ENCODE peak calls at places on chromosomes 13 and 19, in nine cellular contexts. X is spleen, L is fibroblast of lung, S is left ventricle myocardium inferior, T is uterus, W is cardiac muscle cell, I is tibial nerve, E is brain microvascular endothelial cell, O is BJ. U is an unnamed sample. For H3K36me3, the result is how much of the 10 kb centered on the place peaks cover.

GRCh38 chr13:67148219-67148583 is 81.9 kb downstream of the PCDH9 start:
- DNase-seq in L (peak), I (no peak), X (no peak), O (peak), T (no peak), S (no peak), E (peak), W (no peak), U (peak)

GRCh38 chr13:82688400-82688999 is 1193.8 kb downstream of the SLITRK1 start:
- DNase-seq in S (no peak), I (no peak), E (no peak), W (no peak), O (no peak), T (no peak), L (peak), X (no peak), U (no peak)

GRCh38 chr13:40221460-40222201 is 444.8 kb downstream of the FOXO1 start:
- DNase-seq in S (no peak), T (peak), X (no peak), E (peak), L (peak), W (no peak), I (peak), O (no peak), U (peak)

GRCh38 chr19:38093587-38093986 is 130.4 kb downstream of the DPF1 start:
- DNase-seq in O (no peak), W (no peak), T (no peak), L (no peak), E (no peak), X (no peak), I (no peak), S (peak), U (no peak)

GRCh38 chr13:111530137-111530536 is 209.7 kb downstream of the TEX29 start:
- DNase-seq in S (no peak), W (no peak), E (no peak), O (no peak), L (no peak), T (no peak), I (no peak), X (peak), U (no peak)

GRCh38 chr19:4154571-4155312 is 1.3 kb downstream of the CREB3L3 start:
- DNase-seq in L (no peak), E (no peak), I (no peak), X (no peak), S (no peak), T (no peak), O (no peak), W (no peak), U (no peak)

GRCh38 chr19:18596752-18597157 is 8.2 kb downstream of the REX1BD start:
- DNase-seq in I (peak), W (peak), E (no peak), S (peak), X (peak), L (no peak), O (no peak), T (peak), U (no peak)

GRCh38 chr19:57406516-57407123 is 4.3 kb upstream of the ZNF17 start:
- DNase-seq in L (peak), X (peak), T (peak), E (peak), O (no peak), S (peak), I (no peak), W (peak), U (no peak)

GRCh38 chr19:13959141-13959961 is 7.0 kb downstream of the DCAF15 start:
- DNase-seq in S (no peak), X (no peak), L (no peak), O (no peak), W (no peak), I (no peak), T (no peak), E (no peak), U (no peak)

GRCh38 chr19:17932485-17933338 is at the start of gene CCDC124:
- DNase-seq in E (peak), X (peak), S (peak), O (peak), L (peak), W (peak), I (peak), T (peak), U (peak)

GRCh38 chr19:34364462-34364829 is 550 bp upstream of the GPI start:
- DNase-seq in S (no peak), L (no peak), O (no peak), I (no peak), E (no peak), W (no peak), T (no peak), X (no peak), U (no peak)

GRCh38 chr19:14906711-14907110 is 20.8 kb upstream of the OR7A17 start:
- DNase-seq in X (no peak), I (no peak), L (no peak), W (no peak), E (no peak), O (no peak), S (no peak), T (no peak), U (no peak)

GRCh38 chr19:10828981-10829821 is 6.8 kb downstream of the TMED1 start:
- DNase-seq in X (peak), O (no peak), T (no peak), S (no peak), W (no peak), E (no peak), I (no peak), L (no peak), U (no peak)

GRCh38 chr19:23304238-23304637 is 54.0 kb upstream of the ZNF724 start:
- DNase-seq in W (no peak), I (no peak), O (no peak), L (no peak), S (no peak), T (no peak), X (no peak), E (no peak), U (no peak)

GRCh38 chr19:41424335-41425173 is 2.6 kb downstream of the B3GNT8 start:
- DNase-seq in O (no peak), X (no peak), L (no peak), S (no peak), I (no peak), E (no peak), T (no peak), W (no peak), U (no peak)

GRCh38 chr13:96473463-96474157 is 383.7 kb downstream of the HS6ST3 start:
- DNase-seq in X (no peak), E (no peak), W (peak), T (no peak), S (no peak), L (peak), O (no peak), I (no peak), U (no peak)

GRCh38 chr19:29682236-29682895 is 17.1 kb downstream of the PLEKHF1 start:
- DNase-seq in T (no peak), W (no peak), O (no peak), E (no peak), S (no peak), L (no peak), I (no peak), X (peak), U (no peak)

GRCh38 chr13:86193281-86193680 is 394.1 kb upstream of the SLITRK6 start:
- DNase-seq in E (no peak), L (no peak), X (no peak), W (peak), T (no peak), I (no peak), O (no peak), S (no peak), U (no peak)

GRCh38 chr13:82636119-82636518 is 1246.2 kb downstream of the SLITRK1 start:
- DNase-seq in X (no peak), I (no peak), E (no peak), T (no peak), W (no peak), S (no peak), O (no peak), L (peak), U (no peak)

GRCh38 chr19:40553885-40554857 is 22.5 kb upstream of the SHKBP1 start:
- DNase-seq in O (no peak), I (no peak), W (no peak), L (no peak), E (no peak), X (no peak), S (no peak), T (no peak), U (no peak)

GRCh38 chr13:43573361-43573740 is 213.4 kb downstream of the ENOX1 start:
- DNase-seq in W (no peak), I (no peak), S (no peak), L (peak), T (no peak), X (no peak), E (peak), O (peak), U (peak)

GRCh38 chr19:16327501-16327900 is 2.9 kb downstream of the KLF2 start:
- DNase-seq in W (no peak), S (no peak), O (no peak), T (no peak), E (no peak), L (no peak), X (no peak), I (no peak), U (no peak)

GRCh38 chr13:26977541-26977940 is 194.1 kb downstream of the USP12 start:
- DNase-seq in W (no peak), O (no peak), I (no peak), L (peak), E (no peak), T (no peak), X (peak), S (no peak), U (peak)

GRCh38 chr19:42154471-42155323 is 22.5 kb upstream of the POU2F2 start:
- DNase-seq in S (no peak), T (no peak), O (no peak), L (no peak), I (no peak), X (peak), E (no peak), W (no peak), U (no peak)

GRCh38 chr13:26957163-26957562 is 196.6 kb upstream of the GPR12 start:
- DNase-seq in O (no peak), L (no peak), E (no peak), W (no peak), X (no peak), S (no peak), T (no peak), I (no peak), U (no peak)

GRCh38 chr13:72458701-72459100 is 268.7 kb downstream of the MZT1 start:
- DNase-seq in L (peak), T (no peak), X (no peak), O (no peak), E (peak), W (peak), I (no peak), S (no peak), U (peak)

GRCh38 chr13:21504379-21504778 is 45.3 kb upstream of the ZDHHC20 start:
- DNase-seq in E (no peak), S (no peak), T (no peak), I (no peak), L (no peak), X (no peak), O (no peak), W (no peak), U (no peak)

GRCh38 chr13:26651234-26651633 is 93.8 kb downstream of the WASF3 start:
- DNase-seq in O (no peak), X (no peak), W (no peak), S (no peak), I (no peak), L (no peak), E (no peak), T (no peak), U (no peak)

GRCh38 chr19:48513289-48514122 is 1.9 kb upstream of the LMTK3 start:
- DNase-seq in O (no peak), T (peak), L (peak), I (peak), E (peak), W (peak), X (peak), S (no peak), U (no peak)

GRCh38 chr19:49836176-49837008 is 14.6 kb upstream of the PTOV1 start:
- DNase-seq in X (no peak), L (no peak), S (no peak), T (no peak), O (no peak), I (no peak), E (no peak), W (no peak), U (no peak)

GRCh38 chr13:48401480-48401879 is 11.4 kb downstream of the LPAR6 start:
- DNase-seq in L (no peak), S (no peak), E (no peak), I (no peak), T (no peak), X (no peak), O (no peak), W (no peak), U (no peak)

GRCh38 chr13:47726394-47726793 is 274.7 kb downstream of the SUCLA2 start:
- DNase-seq in S (no peak), I (no peak), X (no peak), T (no peak), E (no peak), W (no peak), L (no peak), O (no peak), U (no peak)

GRCh38 chr13:43261018-43261417 is 237.6 kb downstream of the DNAJC15 start:
- DNase-seq in W (no peak), E (peak), X (no peak), I (no peak), O (peak), L (peak), T (no peak), S (no peak), U (peak)

DNA sequence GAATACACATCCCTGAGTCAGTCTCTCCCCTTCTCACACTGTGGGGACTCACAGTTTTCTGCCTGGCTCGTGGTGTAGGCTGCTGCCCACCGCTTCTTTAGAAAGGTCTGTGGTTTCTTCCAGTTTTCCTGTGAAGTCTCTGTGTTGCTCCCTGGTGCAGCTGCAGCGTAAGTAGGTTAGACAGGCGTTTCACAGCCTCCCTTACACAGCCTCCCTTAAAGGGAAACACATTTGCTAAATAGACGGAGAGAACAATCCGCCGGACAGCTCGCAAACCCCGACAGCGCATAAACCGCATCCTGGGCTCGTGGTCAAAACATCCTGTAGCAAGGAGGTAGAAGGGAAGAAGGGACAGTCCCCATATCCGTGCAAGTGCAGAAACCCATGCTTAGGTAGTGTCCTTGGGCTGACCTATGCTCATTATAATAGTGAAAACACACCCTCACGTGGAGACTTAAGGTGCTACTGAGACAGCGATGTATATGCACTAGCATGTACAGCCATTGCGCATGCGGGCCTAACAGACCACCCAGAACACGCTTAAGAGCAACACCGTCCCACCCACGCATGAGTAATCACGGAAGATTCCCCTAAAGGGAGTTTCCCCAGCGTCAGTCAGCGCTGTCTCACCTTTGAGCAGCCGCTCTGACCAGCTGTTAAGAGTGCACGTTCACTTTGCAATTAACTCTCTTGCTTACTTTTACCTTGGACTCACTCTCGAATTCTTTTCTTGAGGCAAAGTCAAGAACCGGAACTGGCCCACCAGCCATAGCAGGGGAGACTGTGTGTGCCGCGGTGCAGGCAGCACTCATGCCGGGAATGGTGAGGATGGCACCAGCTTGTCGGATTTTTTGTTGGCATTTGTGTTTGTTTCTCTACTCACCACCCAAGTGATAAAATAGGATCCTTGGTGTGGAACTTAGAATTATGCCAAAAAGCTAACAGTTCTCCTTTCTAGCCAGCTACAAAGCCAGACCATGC is 16.6 kb downstream of the SIGLEC8 start:
- DNase-seq in I (no peak), L (no peak), O (no peak), X (peak), W (no peak), S (no peak), T (no peak), E (no peak), U (no peak)
- TF ChIP-seq CTCF in I (no peak), L (no peak), O (no peak), X (no peak), W (no peak), S (no peak), T (no peak), E (no peak), U (no peak)

GRCh38 chr19:5398693-5399057 is 56.5 kb upstream of the ZNRF4 start:
- DNase-seq in X (peak), E (no peak), W (no peak), S (no peak), I (no peak), O (no peak), T (no peak), L (no peak), U (no peak)

GRCh38 chr19:5396963-5397362 is 56.4 kb upstream of the PTPRS start:
- DNase-seq in T (no peak), O (no peak), W (no peak), X (no peak), L (no peak), I (no peak), E (no peak), S (no peak), U (no peak)

GRCh38 chr19:5395541-5395940 is 54.9 kb upstream of the PTPRS start:
- DNase-seq in W (no peak), L (peak), S (no peak), O (no peak), T (no peak), E (peak), X (no peak), I (no peak), U (no peak)

GRCh38 chr19:5395996-5396939 is 55.7 kb upstream of the PTPRS start:
- DNase-seq in X (no peak), O (no peak), T (no peak), L (no peak), W (peak), E (no peak), S (no peak), I (no peak), U (no peak)

GRCh38 chr19:5397804-5398692 is 57.2 kb upstream of the ZNRF4 start:
- DNase-seq in E (peak), T (no peak), S (no peak), L (no peak), X (no peak), O (no peak), I (no peak), W (peak), U (no peak)
- H3K4me3 ChIP-seq in E (no peak), T (no peak), S (no peak), L (no peak), X (no peak), O (no peak), I (no peak), W (no peak), U (no peak)

DNA sequence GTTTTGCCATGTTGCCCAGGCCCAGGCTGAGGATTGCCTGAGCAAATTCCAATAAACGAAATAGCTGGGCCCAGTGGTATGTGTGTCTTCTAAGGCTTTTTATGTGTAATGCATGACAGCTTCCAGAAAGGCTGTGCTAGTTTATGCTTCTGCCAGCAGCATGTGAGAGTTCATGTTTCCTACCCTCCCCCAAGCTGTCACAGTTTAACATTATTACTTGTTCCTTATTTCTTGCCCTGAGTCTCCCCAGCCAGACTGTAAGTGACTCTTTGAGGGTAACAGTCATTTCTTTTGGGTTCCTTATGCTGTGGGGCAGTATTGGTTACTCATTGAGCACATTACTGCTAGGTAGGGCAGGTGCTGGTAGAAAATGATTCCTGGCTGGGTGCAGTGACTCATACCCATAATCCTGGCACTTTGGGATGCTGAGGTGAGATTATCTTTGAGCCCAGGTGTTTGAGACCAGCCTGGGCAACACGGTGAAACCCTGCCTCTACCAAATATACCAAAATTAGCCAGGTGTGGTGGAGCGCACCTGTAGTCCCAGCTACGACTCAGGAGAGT is 13.6 kb downstream of the GPATCH1 start:
- DNase-seq in X (no peak), I (no peak), L (no peak), O (no peak), E (no peak), W (no peak), T (no peak), S (no peak), U (no peak)
- H3K36me3 ChIP-seq in X (half or more), I (under half), L (under half), O (under half), E (half or more), W (under half), T (under half), S (half or more), U (under half)

DNA sequence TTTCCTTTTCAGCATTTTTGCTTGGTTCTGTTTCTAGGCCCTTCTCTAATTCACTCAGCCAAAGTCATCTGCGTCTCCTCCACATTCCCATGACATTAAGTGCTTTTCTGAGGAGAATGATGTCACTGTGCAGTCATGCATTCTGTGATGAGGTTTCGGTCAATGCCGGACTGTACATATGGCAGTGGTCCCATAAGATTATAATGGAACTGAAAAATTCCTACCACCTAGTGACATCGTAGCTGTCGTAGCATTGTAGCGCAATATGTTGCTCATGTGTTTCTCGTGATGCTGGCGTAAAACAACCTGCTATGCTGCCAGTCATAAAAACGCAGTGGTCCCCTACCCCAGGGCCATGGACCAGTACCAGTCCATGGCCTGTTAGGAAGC is 63.4 kb upstream of the TNFRSF19 start:
- DNase-seq in X (no peak), W (peak), E (peak), I (no peak), T (no peak), O (peak), L (peak), S (no peak), U (peak)
- TF ChIP-seq CTCF in X (no peak), W (no peak), E (no peak), I (no peak), T (no peak), O (no peak), L (no peak), S (no peak), U (no peak)

GRCh38 chr19:2683430-2683995 is 19.0 kb downstream of the GNG7 start:
- DNase-seq in W (no peak), T (no peak), S (no peak), I (no peak), O (no peak), L (no peak), E (no peak), X (no peak), U (no peak)

GRCh38 chr19:2690856-2691255 is 11.6 kb downstream of the GNG7 start:
- DNase-seq in X (no peak), W (no peak), O (no peak), L (no peak), E (no peak), S (no peak), T (no peak), I (no peak), U (no peak)

GRCh38 chr19:2680808-2681207 is 21.7 kb downstream of the GNG7 start:
- DNase-seq in T (no peak), X (no peak), L (no peak), W (no peak), O (no peak), I (no peak), S (no peak), E (no peak), U (no peak)

GRCh38 chr19:2685204-2685704 is 17.2 kb downstream of the GNG7 start:
- DNase-seq in W (no peak), X (no peak), O (no peak), L (no peak), T (no peak), S (no peak), E (no peak), I (no peak), U (no peak)

DNA sequence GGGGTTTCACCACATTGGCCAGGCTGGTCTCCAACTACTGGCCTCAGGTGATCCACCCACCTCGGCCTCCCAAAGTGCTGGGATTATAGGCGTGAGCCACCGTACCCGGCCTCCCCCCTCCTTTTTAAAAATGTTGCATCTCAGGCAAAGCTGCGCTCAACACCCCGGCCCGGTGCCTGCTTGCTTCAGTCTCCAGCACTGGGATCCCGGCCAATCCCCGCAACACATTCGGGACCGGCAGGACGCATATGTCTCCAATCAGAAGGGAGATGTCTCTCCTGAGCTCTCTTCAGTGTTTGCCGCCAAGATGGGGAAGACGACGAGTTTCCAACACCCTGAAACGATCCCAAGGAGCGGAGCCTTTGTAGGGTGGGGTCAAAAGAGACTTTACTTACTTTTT is 16.1 kb downstream of the GNG7 start:
- DNase-seq in X (no peak), O (no peak), T (no peak), S (no peak), I (no peak), W (no peak), E (no peak), L (no peak), U (no peak)
- H3K4me3 ChIP-seq in X (no peak), O (no peak), T (no peak), S (no peak), I (no peak), W (no peak), E (no peak), L (no peak), U (no peak)